ENCODE peak calls at places on chromosomes 12 and 14, in seven cellular contexts. E is stomach, A is heart right ventricle, K is ovary, U is thoracic aorta, V is mammary epithelial cell, F is adrenal gland. B is an unnamed sample.

GRCh38 chr12:42609605-42610004 is 20.1 kb upstream of the PRICKLE1 start:
- DNase-seq in K (no peak), A (no peak), E (no peak), F (no peak), U (no peak), V (no peak), B (no peak)

GRCh38 chr12:105369014-105369413 is 38.5 kb downstream of the C12orf75 start:
- DNase-seq in A (no peak), V (peak; percentile 45), F (no peak), K (no peak), E (no peak), U (no peak), B (no peak)

GRCh38 chr12:95102916-95103671 is 29.7 kb upstream of the NR2C1 start:
- DNase-seq in A (no peak), F (no peak), U (no peak), K (no peak), E (no peak), V (peak; percentile 98), B (peak; percentile 25)

GRCh38 chr12:128534906-128535305 is 267.9 kb downstream of the TMEM132C start:
- DNase-seq in K (no peak), A (no peak), F (no peak), E (no peak), V (no peak), U (no peak), B (no peak)

GRCh38 chr14:53881161-53881846 is 75.3 kb downstream of the BMP4 start:
- DNase-seq in K (no peak), V (no peak), U (no peak), A (no peak), F (no peak), E (no peak), B (no peak)

GRCh38 chr14:93234798-93235197 is 27.7 kb downstream of the UBR7 start:
- DNase-seq in E (no peak), K (no peak), F (no peak), U (no peak), A (no peak), V (peak; percentile 79), B (no peak)

GRCh38 chr12:55036326-55036725 is 16.6 kb downstream of the NEUROD4 start:
- DNase-seq in F (no peak), A (no peak), U (no peak), V (no peak), E (no peak), K (no peak), B (no peak)

GRCh38 chr12:131896811-131897270 is 2.4 kb downstream of the ULK1 start:
- DNase-seq in A (no peak), F (no peak), E (no peak), V (no peak), U (no peak), K (no peak), B (peak; percentile 76)

GRCh38 chr14:105269405-105269804 is 21.1 kb downstream of the BTBD6 start:
- DNase-seq in A (no peak), F (no peak), U (no peak), K (no peak), E (no peak), V (no peak), B (peak; percentile 40)

GRCh38 chr14:91415794-91416743 is 1.6 kb downstream of the CCDC88C start:
- DNase-seq in F (no peak), U (no peak), E (peak; percentile 52), V (no peak), K (no peak), A (no peak), B (no peak)

GRCh38 chr14:61355892-61356325 is 34.5 kb downstream of the PRKCH start:
- DNase-seq in A (peak; percentile 80), F (peak; percentile 43), E (no peak), V (peak; percentile 94), U (no peak), K (no peak), B (no peak)

GRCh38 chr12:115451785-115452736 is 768.1 kb upstream of the TBX3 start:
- DNase-seq in U (no peak), V (no peak), F (peak; percentile 49), E (peak; percentile 63), K (peak; percentile 65), A (peak; percentile 63), B (peak; percentile 60)

GRCh38 chr14:98952595-98953325 is 319.2 kb downstream of the BCL11B start:
- DNase-seq in K (no peak), U (peak; percentile 26), E (no peak), V (peak; percentile 84), A (no peak), F (peak; percentile 73), B (no peak)

GRCh38 chr12:113299619-113300237 is 35.2 kb downstream of the SLC8B1 start:
- DNase-seq in K (peak; percentile 82), U (peak; percentile 25), E (peak; percentile 32), A (peak; percentile 41), F (peak; percentile 76), V (peak; percentile 84), B (peak; percentile 53)

GRCh38 chr14:74575507-74575906 is 36.5 kb downstream of the LTBP2 start:
- DNase-seq in E (no peak), U (no peak), K (no peak), A (no peak), V (no peak), F (no peak), B (peak; percentile 12)

GRCh38 chr12:126582231-126582630 is 1517.0 kb downstream of the AACS start:
- DNase-seq in U (no peak), F (no peak), A (no peak), E (no peak), K (no peak), V (no peak), B (no peak)

GRCh38 chr12:47419500-47419899 is 286.3 kb downstream of the RPAP3 start:
- DNase-seq in U (no peak), A (no peak), V (peak; percentile 32), K (no peak), E (no peak), F (no peak), B (no peak)

GRCh38 chr12:78759387-78759786 is 105.2 kb upstream of the SYT1 start:
- DNase-seq in K (no peak), V (peak; percentile 35), A (no peak), E (no peak), F (no peak), U (no peak), B (no peak)

GRCh38 chr12:104411826-104412626 is 44.7 kb upstream of the CHST11 start:
- DNase-seq in U (no peak), E (no peak), F (no peak), K (no peak), A (no peak), V (no peak), B (no peak)

GRCh38 chr12:57760347-57760982 is 5.6 kb downstream of the MARCHF9 start:
- DNase-seq in A (no peak), E (no peak), K (no peak), F (no peak), V (no peak), U (no peak), B (no peak)

GRCh38 chr14:95516554-95517209 is at the start of gene SYNE3:
- DNase-seq in K (peak; percentile 72), V (no peak), F (peak; percentile 75), E (peak; percentile 66), U (no peak), A (peak; percentile 55), B (peak; percentile 84)

GRCh38 chr12:54984602-54985376 is at the start of gene TESPA1:
- DNase-seq in F (peak; percentile 27), A (peak; percentile 59), E (peak; percentile 54), V (no peak), K (peak; percentile 46), U (peak; percentile 3), B (peak; percentile 74)

GRCh38 chr12:102394200-102394599 is 86.2 kb downstream of the IGF1 start:
- DNase-seq in K (no peak), U (no peak), V (no peak), E (no peak), A (no peak), F (no peak), B (no peak)

GRCh38 chr12:47991592-47991991 is 12.7 kb downstream of the COL2A1 start:
- DNase-seq in A (no peak), V (no peak), K (no peak), E (no peak), F (no peak), U (no peak), B (no peak)

GRCh38 chr12:95118788-95119179 is 45.4 kb upstream of the NR2C1 start:
- DNase-seq in V (no peak), U (no peak), E (no peak), F (no peak), A (no peak), K (no peak), B (no peak)

GRCh38 chr14:50560929-50561280 is 960 bp downstream of the ATL1 start:
- DNase-seq in A (peak; percentile 69), K (peak; percentile 86), U (peak; percentile 76), F (peak; percentile 74), E (peak; percentile 74), V (peak; percentile 84), B (peak; percentile 81)

GRCh38 chr12:10098762-10099161 is at the start of gene CLEC1A:
- DNase-seq in F (no peak), U (no peak), E (no peak), A (peak; percentile 56), V (no peak), K (peak; percentile 16), B (no peak)

GRCh38 chr12:131852551-131853299 is 24.5 kb downstream of the MMP17 start:
- DNase-seq in U (no peak), E (no peak), K (no peak), A (no peak), V (no peak), F (no peak), B (no peak)

GRCh38 chr14:22122227-22123187 is 448.9 kb upstream of the OR4E1 start:
- DNase-seq in V (peak; percentile 24), E (no peak), K (no peak), U (no peak), A (no peak), F (no peak), B (peak; percentile 58)
- TF ChIP-seq CTCF in V (peak; percentile 29), E (no peak), K (no peak), U (no peak), A (no peak), F (no peak), B (no peak)

GRCh38 chr12:64670856-64671639 is 60.8 kb downstream of the RASSF3 start:
- DNase-seq in V (peak; percentile 78), F (peak; percentile 39), A (no peak), K (no peak), U (no peak), E (peak; percentile 54), B (peak; percentile 47)
- H3K4me1 ChIP-seq in V (peaks cover 49% of the 10 kb centered on the region), F (peaks cover 76% of the 10 kb centered on the region), A (peaks cover 99% of the 10 kb centered on the region), K (peaks cover 34% of the 10 kb centered on the region), U (peaks cover 66% of the 10 kb centered on the region), E (peaks cover 100% of the 10 kb centered on the region), B (peaks cover 85% of the 10 kb centered on the region)

GRCh38 chr14:25537846-25538455 is 488.0 kb upstream of the STXBP6 start:
- DNase-seq in U (no peak), A (no peak), E (peak; percentile 44), V (no peak), K (no peak), F (peak; percentile 59), B (no peak)
- H3K9me3 ChIP-seq in U (no peaks in the 10 kb centered on the region), A (no peaks in the 10 kb centered on the region), E (no peaks in the 10 kb centered on the region), V (peaks cover 25% of the 10 kb centered on the region), K (no peaks in the 10 kb centered on the region), F (no peaks in the 10 kb centered on the region), B (no peaks in the 10 kb centered on the region)

DNA sequence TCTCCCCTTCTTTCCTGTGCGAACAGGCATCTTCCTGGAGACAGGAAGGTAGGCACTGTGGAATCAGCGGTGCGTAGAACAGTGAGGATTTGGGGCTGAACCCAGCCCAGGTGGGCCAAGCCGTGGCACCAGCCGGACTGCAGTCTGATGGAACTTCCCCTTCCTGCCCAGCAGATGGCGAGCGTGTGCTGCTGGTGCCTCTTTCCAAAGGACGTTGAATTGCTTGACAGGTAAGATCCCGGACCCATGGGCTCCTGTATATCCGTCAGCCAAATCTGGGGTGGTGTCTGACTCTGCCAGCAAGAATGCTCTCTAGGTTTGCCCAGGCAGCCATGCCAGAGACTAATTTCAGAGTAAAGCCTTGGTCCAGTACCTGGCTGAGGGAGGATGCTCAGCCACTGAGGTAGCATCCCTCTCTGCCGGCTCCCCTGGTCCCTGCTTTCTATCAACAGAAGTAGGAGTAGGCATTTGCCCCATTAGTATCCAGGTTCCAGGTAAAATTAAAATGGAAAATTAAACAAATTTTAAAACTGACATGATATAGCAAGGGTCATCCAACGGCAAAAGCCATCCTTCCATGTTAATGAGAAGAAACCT is 21.1 kb upstream of the KCNA5 start:
- DNase-seq in A (peak; percentile 33), V (peak; percentile 43), U (no peak), E (peak; percentile 44), F (peak; percentile 23), K (no peak), B (peak; percentile 35)
- TF ChIP-seq CTCF in A (peak; percentile 90), V (peak; percentile 81), U (peak; percentile 95), E (peak; percentile 74), F (peak; percentile 85), K (peak; percentile 32), B (peak; percentile 83)

B was measured in mucosa of descending colon.